ENCODE peak calls at places on chromosomes 1 and 21, in six cellular contexts. E is AG20443, A is HCT116, U is thyroid gland, Q is RPMI8226, J is esophagus muscularis mucosa. X is an unnamed sample.

GRCh38 chr1:189220750-189221149 is 1256.9 kb downstream of the BRINP3 start:
- DNase-seq in J (no peak), Q (peak), E (no peak), U (no peak), A (no peak), X (no peak)

GRCh38 chr1:53947172-53947835 is 1.2 kb downstream of the LRRC42 start:
- DNase-seq in A (no peak), E (no peak), J (no peak), U (no peak), Q (no peak), X (no peak)

GRCh38 chr21:43645414-43645891 is 13.8 kb downstream of the HSF2BP start:
- DNase-seq in J (no peak), Q (peak), A (no peak), E (peak), U (no peak), X (peak)

GRCh38 chr1:115251340-115251748 is 86.7 kb downstream of the NGF start:
- DNase-seq in J (no peak), A (no peak), Q (no peak), E (no peak), U (no peak), X (peak)

GRCh38 chr1:114338491-114338890 is 172.5 kb downstream of the TRIM33 start:
- DNase-seq in E (no peak), J (peak), A (no peak), U (no peak), Q (no peak), X (no peak)

GRCh38 chr1:239570878-239571277 is 184.5 kb downstream of the CHRM3 start:
- DNase-seq in E (no peak), Q (no peak), A (no peak), J (no peak), U (no peak), X (no peak)

GRCh38 chr1:66175107-66175506 is 358.8 kb upstream of the SGIP1 start:
- DNase-seq in A (no peak), J (no peak), E (no peak), U (no peak), Q (no peak), X (no peak)

GRCh38 chr1:70038025-70038424 is 167.4 kb downstream of the LRRC40 start:
- DNase-seq in J (no peak), E (no peak), U (no peak), A (no peak), Q (no peak), X (no peak)

GRCh38 chr1:206834711-206835110 is 30.7 kb upstream of the IL20 start:
- DNase-seq in J (peak), U (no peak), Q (peak), E (peak), A (no peak), X (no peak)